ENCODE peak calls at places on chromosomes 5 and 9, in four cellular contexts. One of them, this sample, is unnamed.

GRCh38 chr5:172833691-172834569 is at the start of gene ERGIC1:
- DNase-seq in NCI-H2081: peak
- DNase-seq in endothelial cell: peak
- DNase-seq in NCI-H510A treated with DMSO at 0.1 percent for 48 hours: peak
- DNase-seq in this sample: peak

GRCh38 chr5:56552612-56553268 is 262.6 kb upstream of the MAP3K1 start:
- DNase-seq in NCI-H2081: no peak
- DNase-seq in endothelial cell: no peak
- DNase-seq in NCI-H510A treated with DMSO at 0.1 percent for 48 hours: no peak
- DNase-seq in this sample: no peak

GRCh38 chr5:168962323-168962722 is 338.6 kb downstream of the SLIT3 start:
- DNase-seq in NCI-H2081: no peak
- DNase-seq in NCI-H510A treated with DMSO at 0.1 percent for 48 hours: no peak
- DNase-seq in endothelial cell: no peak
- DNase-seq in this sample: no peak

GRCh38 chr5:148446591-148446990 is 62.8 kb downstream of the FBXO38 start:
- DNase-seq in endothelial cell: no peak
- DNase-seq in NCI-H510A treated with DMSO at 0.1 percent for 48 hours: no peak
- DNase-seq in NCI-H2081: no peak
- DNase-seq in this sample: no peak

GRCh38 chr5:120655828-120656435 is 191.8 kb downstream of the PRR16 start:
- DNase-seq in endothelial cell: peak
- DNase-seq in NCI-H2081: peak
- DNase-seq in NCI-H510A treated with DMSO at 0.1 percent for 48 hours: peak
- DNase-seq in this sample: peak

GRCh38 chr5:40929049-40929448 is 19.8 kb downstream of the C7 start:
- DNase-seq in NCI-H2081: no peak
- DNase-seq in endothelial cell: no peak
- DNase-seq in NCI-H510A treated with DMSO at 0.1 percent for 48 hours: no peak
- DNase-seq in this sample: no peak

GRCh38 chr5:45793638-45794532 is 97.7 kb upstream of the HCN1 start:
- DNase-seq in NCI-H510A treated with DMSO at 0.1 percent for 48 hours: no peak
- DNase-seq in endothelial cell: no peak
- DNase-seq in NCI-H2081: no peak
- DNase-seq in this sample: no peak

GRCh38 chr9:133238851-133239532 is 29.9 kb upstream of the OBP2B start:
- DNase-seq in endothelial cell: peak
- DNase-seq in NCI-H510A treated with DMSO at 0.1 percent for 48 hours: no peak
- DNase-seq in NCI-H2081: no peak
- DNase-seq in this sample: peak

GRCh38 chr9:129392093-129392541 is 214.1 kb upstream of the IER5L start:
- DNase-seq in endothelial cell: no peak
- DNase-seq in NCI-H2081: no peak
- DNase-seq in NCI-H510A treated with DMSO at 0.1 percent for 48 hours: no peak
- DNase-seq in this sample: no peak

GRCh38 chr5:93342563-93343061 is 238.4 kb downstream of the NR2F1-AS1 start:
- DNase-seq in NCI-H510A treated with DMSO at 0.1 percent for 48 hours: peak
- DNase-seq in NCI-H2081: no peak
- DNase-seq in endothelial cell: no peak
- DNase-seq in this sample: peak

GRCh38 chr5:6399978-6400910 is 21.9 kb upstream of the MED10 start:
- DNase-seq in endothelial cell: no peak
- DNase-seq in NCI-H2081: no peak
- DNase-seq in NCI-H510A treated with DMSO at 0.1 percent for 48 hours: no peak
- DNase-seq in this sample: no peak

GRCh38 chr9:28999057-28999456 is 1425.8 kb upstream of the C9orf72 start:
- DNase-seq in endothelial cell: no peak
- DNase-seq in NCI-H2081: no peak
- DNase-seq in NCI-H510A treated with DMSO at 0.1 percent for 48 hours: no peak
- DNase-seq in this sample: peak

GRCh38 chr5:150582281-150582791 is 58.1 kb upstream of the SYNPO start:
- DNase-seq in NCI-H2081: no peak
- DNase-seq in NCI-H510A treated with DMSO at 0.1 percent for 48 hours: no peak
- DNase-seq in endothelial cell: no peak
- DNase-seq in this sample: peak

GRCh38 chr5:1535646-1536045 is 11.9 kb upstream of the LPCAT1 start:
- DNase-seq in NCI-H2081: no peak
- DNase-seq in NCI-H510A treated with DMSO at 0.1 percent for 48 hours: no peak
- DNase-seq in endothelial cell: no peak
- DNase-seq in this sample: no peak

GRCh38 chr9:96350866-96351265 is 32.6 kb downstream of the SLC35D2 start:
- DNase-seq in NCI-H510A treated with DMSO at 0.1 percent for 48 hours: no peak
- DNase-seq in NCI-H2081: no peak
- DNase-seq in endothelial cell: no peak
- DNase-seq in this sample: no peak

GRCh38 chr5:34539183-34539582 is 116.9 kb upstream of the RAI14 start:
- DNase-seq in NCI-H2081: no peak
- DNase-seq in NCI-H510A treated with DMSO at 0.1 percent for 48 hours: no peak
- DNase-seq in endothelial cell: no peak
- DNase-seq in this sample: no peak

GRCh38 chr5:39543335-39543734 is 118.6 kb upstream of the DAB2 start:
- DNase-seq in endothelial cell: no peak
- DNase-seq in NCI-H2081: no peak
- DNase-seq in NCI-H510A treated with DMSO at 0.1 percent for 48 hours: no peak
- DNase-seq in this sample: no peak

GRCh38 chr5:42542106-42542505 is 118.9 kb downstream of the GHR start:
- DNase-seq in endothelial cell: no peak
- DNase-seq in NCI-H510A treated with DMSO at 0.1 percent for 48 hours: no peak
- DNase-seq in NCI-H2081: no peak
- DNase-seq in this sample: no peak

GRCh38 chr5:131959906-131960305 is 14.4 kb upstream of the MEIKIN start:
- DNase-seq in NCI-H2081: no peak
- DNase-seq in endothelial cell: no peak
- DNase-seq in NCI-H510A treated with DMSO at 0.1 percent for 48 hours: no peak
- DNase-seq in this sample: no peak

GRCh38 chr9:77712533-77713130 is 64.5 kb upstream of the GNA14 start:
- DNase-seq in NCI-H2081: no peak
- DNase-seq in NCI-H510A treated with DMSO at 0.1 percent for 48 hours: no peak
- DNase-seq in endothelial cell: no peak
- DNase-seq in this sample: no peak

GRCh38 chr5:160271396-160271795 is 41.0 kb downstream of the CCNJL start:
- DNase-seq in NCI-H2081: peak
- DNase-seq in NCI-H510A treated with DMSO at 0.1 percent for 48 hours: peak
- DNase-seq in endothelial cell: peak
- DNase-seq in this sample: peak

GRCh38 chr9:133122935-133123611 is 2.0 kb upstream of the RALGDS start:
- DNase-seq in NCI-H2081: no peak
- DNase-seq in endothelial cell: no peak
- DNase-seq in NCI-H510A treated with DMSO at 0.1 percent for 48 hours: no peak
- DNase-seq in this sample: peak

GRCh38 chr5:151071021-151071420 is 9.8 kb downstream of the TNIP1 start:
- DNase-seq in NCI-H2081: no peak
- DNase-seq in endothelial cell: no peak
- DNase-seq in NCI-H510A treated with DMSO at 0.1 percent for 48 hours: no peak
- DNase-seq in this sample: no peak

GRCh38 chr9:19440823-19441580 is 32.2 kb downstream of the ACER2 start:
- DNase-seq in NCI-H2081: no peak
- DNase-seq in endothelial cell: no peak
- DNase-seq in NCI-H510A treated with DMSO at 0.1 percent for 48 hours: no peak
- DNase-seq in this sample: no peak

GRCh38 chr5:137195483-137195882 is 303.6 kb downstream of the SPOCK1 start:
- DNase-seq in NCI-H2081: no peak
- DNase-seq in NCI-H510A treated with DMSO at 0.1 percent for 48 hours: no peak
- DNase-seq in endothelial cell: no peak
- DNase-seq in this sample: peak

GRCh38 chr9:110575169-110575568 is 4.4 kb downstream of the SVEP1 start:
- DNase-seq in NCI-H510A treated with DMSO at 0.1 percent for 48 hours: no peak
- DNase-seq in endothelial cell: no peak
- DNase-seq in NCI-H2081: no peak
- DNase-seq in this sample: no peak

GRCh38 chr9:127079741-127080140 is 42.7 kb downstream of the ANGPTL2 start:
- DNase-seq in NCI-H2081: no peak
- DNase-seq in endothelial cell: no peak
- DNase-seq in NCI-H510A treated with DMSO at 0.1 percent for 48 hours: no peak
- DNase-seq in this sample: no peak

GRCh38 chr9:89743576-89744254 is 138.9 kb downstream of the GADD45G start:
- DNase-seq in NCI-H510A treated with DMSO at 0.1 percent for 48 hours: peak
- DNase-seq in NCI-H2081: no peak
- DNase-seq in endothelial cell: no peak
- DNase-seq in this sample: no peak

GRCh38 chr9:19924090-19924489 is 135.3 kb upstream of the SLC24A2 start:
- DNase-seq in NCI-H510A treated with DMSO at 0.1 percent for 48 hours: no peak
- DNase-seq in NCI-H2081: no peak
- DNase-seq in endothelial cell: no peak
- DNase-seq in this sample: no peak

GRCh38 chr5:169980418-169981053 is at the start of gene INSYN2B:
- DNase-seq in NCI-H510A treated with DMSO at 0.1 percent for 48 hours: peak
- DNase-seq in endothelial cell: peak
- DNase-seq in NCI-H2081: peak
- DNase-seq in this sample: peak

GRCh38 chr5:139646912-139647391 is 1.2 kb upstream of the CXXC5 start:
- DNase-seq in NCI-H510A treated with DMSO at 0.1 percent for 48 hours: no peak
- DNase-seq in NCI-H2081: no peak
- DNase-seq in endothelial cell: no peak
- DNase-seq in this sample: no peak

GRCh38 chr9:14910178-14910805 is at the start of gene FREM1:
- DNase-seq in endothelial cell: peak
- DNase-seq in NCI-H510A treated with DMSO at 0.1 percent for 48 hours: peak
- DNase-seq in NCI-H2081: no peak
- DNase-seq in this sample: peak

GRCh38 chr9:86354882-86355399 is 731 bp upstream of the TUT7 start:
- DNase-seq in NCI-H510A treated with DMSO at 0.1 percent for 48 hours: peak
- DNase-seq in endothelial cell: no peak
- DNase-seq in NCI-H2081: no peak
- DNase-seq in this sample: peak

GRCh38 chr5:132378580-132378979 is 9.1 kb downstream of the SLC22A5 start:
- DNase-seq in NCI-H510A treated with DMSO at 0.1 percent for 48 hours: no peak
- DNase-seq in endothelial cell: no peak
- DNase-seq in NCI-H2081: no peak
- DNase-seq in this sample: peak

GRCh38 chr9:8062459-8062858 is 262.9 kb upstream of the DMAC1 start:
- DNase-seq in NCI-H2081: no peak
- DNase-seq in endothelial cell: no peak
- DNase-seq in NCI-H510A treated with DMSO at 0.1 percent for 48 hours: no peak
- DNase-seq in this sample: no peak

This sample was measured in DMS53.